ENCODE peak calls at places on chromosomes 5 and 9, in nine cellular contexts. O is GM23248; G is CD8-positive, alpha-beta memory T cell; C is heart right ventricle; J is A673; M is WERI-Rb-1; S is upper lobe of right lung; Q is PC-3; I is tibial nerve. P is an unnamed sample. For H3K9me3, the result is how much of the 10 kb centered on the place peaks cover.

GRCh38 chr9:92644278-92644677 is 25.7 kb downstream of the IPPK start:
- DNase-seq in O (no peak), G (no peak), C (no peak), J (no peak), M (no peak), S (no peak), Q (no peak), I (no peak), P (no peak)

GRCh38 chr5:5473224-5473623 is 50.7 kb downstream of the ICE1 start:
- DNase-seq in O (peak), G (no peak), C (no peak), J (no peak), M (no peak), S (no peak), Q (peak), I (no peak), P (no peak)

GRCh38 chr9:23826120-23826629 is at the start of gene ELAVL2:
- DNase-seq in O (peak), G (no peak), C (peak), J (no peak), M (peak), S (peak), Q (peak), I (peak), P (no peak)

GRCh38 chr9:111833941-111834340 is 39.2 kb upstream of the SHOC1 start:
- DNase-seq in O (peak), G (no peak), C (no peak), J (no peak), M (no peak), S (no peak), Q (no peak), I (no peak), P (no peak)

GRCh38 chr5:107470007-107470582 is 200.6 kb downstream of the EFNA5 start:
- DNase-seq in O (no peak), G (no peak), C (no peak), J (peak), M (no peak), S (no peak), Q (peak), I (no peak), P (no peak)

GRCh38 chr5:176956756-176957155 is 49.8 kb downstream of the UIMC1 start:
- DNase-seq in O (no peak), G (no peak), C (no peak), J (no peak), M (no peak), S (no peak), Q (no peak), I (no peak), P (no peak)

GRCh38 chr5:105587963-105588662 is 2025.5 kb upstream of the NUDT12 start:
- DNase-seq in O (no peak), G (no peak), C (no peak), J (peak), M (peak), S (no peak), Q (peak), I (no peak), P (no peak)

GRCh38 chr9:127875306-127875966 is 2.0 kb downstream of the AK1 start:
- DNase-seq in O (peak), G (no peak), C (no peak), J (no peak), M (no peak), S (no peak), Q (no peak), I (no peak), P (no peak)

GRCh38 chr5:107372723-107373487 is 297.8 kb downstream of the EFNA5 start:
- DNase-seq in O (no peak), G (no peak), C (no peak), J (no peak), M (peak), S (no peak), Q (no peak), I (no peak), P (no peak)

GRCh38 chr9:90956026-90956810 is 154.6 kb downstream of the SYK start:
- DNase-seq in O (peak), G (no peak), C (no peak), J (no peak), M (no peak), S (no peak), Q (no peak), I (no peak), P (no peak)

GRCh38 chr9:86040281-86041155 is 58.8 kb downstream of the GOLM1 start:
- DNase-seq in O (no peak), G (no peak), C (no peak), J (no peak), M (no peak), S (no peak), Q (no peak), I (no peak), P (no peak)

GRCh38 chr5:136129445-136129844 is 3.2 kb upstream of the SMAD5 start:
- DNase-seq in O (no peak), G (no peak), C (no peak), J (no peak), M (no peak), S (no peak), Q (no peak), I (no peak), P (no peak)

GRCh38 chr5:1751864-1752822 is 47.5 kb downstream of the MRPL36 start:
- DNase-seq in O (no peak), G (no peak), C (no peak), J (no peak), M (peak), S (peak), Q (no peak), I (no peak), P (no peak)

GRCh38 chr9:117860849-117861248 is 156.6 kb downstream of the TLR4 start:
- DNase-seq in O (peak), G (no peak), C (no peak), J (no peak), M (no peak), S (no peak), Q (no peak), I (no peak), P (no peak)

GRCh38 chr5:5971227-5971626 is 407.1 kb downstream of the MED10 start:
- DNase-seq in O (no peak), G (no peak), C (no peak), J (no peak), M (no peak), S (no peak), Q (no peak), I (no peak), P (no peak)

GRCh38 chr5:148406406-148406805 is 22.6 kb downstream of the FBXO38 start:
- DNase-seq in O (no peak), G (no peak), C (no peak), J (no peak), M (no peak), S (no peak), Q (no peak), I (no peak), P (no peak)

GRCh38 chr9:86741311-86742215 is 205.7 kb downstream of the GAS1 start:
- DNase-seq in O (peak), G (no peak), C (no peak), J (peak), M (no peak), S (no peak), Q (peak), I (no peak), P (no peak)

GRCh38 chr9:134492281-134492691 is 149.3 kb upstream of the COL5A1 start:
- DNase-seq in O (peak), G (no peak), C (peak), J (peak), M (peak), S (peak), Q (no peak), I (peak), P (no peak)

GRCh38 chr5:175248416-175248905 is 195.5 kb downstream of the DRD1 start:
- DNase-seq in O (no peak), G (no peak), C (no peak), J (no peak), M (no peak), S (no peak), Q (no peak), I (no peak), P (no peak)

GRCh38 chr9:4615251-4615650 is 46.8 kb upstream of the PLPP6 start:
- DNase-seq in O (peak), G (no peak), C (no peak), J (peak), M (no peak), S (no peak), Q (peak), I (peak), P (no peak)

GRCh38 chr9:76655121-76655531 is 109.1 kb upstream of the PCA3 start:
- DNase-seq in O (peak), G (no peak), C (no peak), J (no peak), M (no peak), S (no peak), Q (no peak), I (no peak), P (no peak)

GRCh38 chr9:137524597-137525317 is 25.4 kb downstream of the PNPLA7 start:
- DNase-seq in O (no peak), G (no peak), C (no peak), J (no peak), M (no peak), S (no peak), Q (no peak), I (no peak), P (no peak)

GRCh38 chr5:79962580-79963222 is 28.4 kb downstream of the MTX3 start:
- DNase-seq in O (peak), G (no peak), C (no peak), J (no peak), M (peak), S (no peak), Q (peak), I (no peak), P (no peak)

GRCh38 chr9:112761912-112762651 is 11.5 kb downstream of the SNX30 start:
- DNase-seq in O (peak), G (no peak), C (no peak), J (no peak), M (peak), S (no peak), Q (no peak), I (no peak), P (no peak)

GRCh38 chr5:130295235-130295634 is 391.0 kb downstream of the CHSY3 start:
- DNase-seq in O (no peak), G (no peak), C (no peak), J (no peak), M (no peak), S (no peak), Q (no peak), I (no peak), P (no peak)

GRCh38 chr5:178387856-178388190 is 155.2 kb upstream of the PHYKPL start:
- DNase-seq in O (no peak), G (no peak), C (no peak), J (no peak), M (no peak), S (peak), Q (no peak), I (no peak), P (no peak)

GRCh38 chr5:24623018-24623417 is 21.8 kb downstream of the CDH10 start:
- DNase-seq in O (no peak), G (no peak), C (no peak), J (no peak), M (no peak), S (no peak), Q (no peak), I (no peak), P (no peak)

DNA sequence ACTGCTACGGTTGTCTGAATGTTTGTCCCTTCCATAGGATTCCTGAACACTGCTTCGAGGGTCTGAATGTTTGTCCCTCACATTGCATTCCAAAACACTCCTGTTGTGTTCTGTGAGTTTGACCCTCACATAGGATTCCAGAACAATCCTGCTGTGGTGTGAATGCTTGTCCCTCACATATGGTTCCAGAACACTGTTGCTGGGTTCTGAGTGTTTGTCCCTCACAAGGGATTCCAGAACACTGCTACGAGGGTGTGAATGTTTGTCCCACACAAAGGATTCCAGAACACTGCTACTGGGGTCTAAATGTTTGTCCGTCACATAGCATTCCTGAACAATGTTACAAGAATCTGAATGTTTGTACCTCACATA is 201.2 kb downstream of the FOXD4L6 start:
- DNase-seq in O (no peak), G (no peak), C (no peak), J (no peak), M (no peak), S (no peak), Q (no peak), I (no peak), P (no peak)
- H3K9me3 ChIP-seq in O (under half), G (under half), C (half or more), J (under half), M (under half), S (half or more), Q (under half), I (half or more), P (half or more)

DNA sequence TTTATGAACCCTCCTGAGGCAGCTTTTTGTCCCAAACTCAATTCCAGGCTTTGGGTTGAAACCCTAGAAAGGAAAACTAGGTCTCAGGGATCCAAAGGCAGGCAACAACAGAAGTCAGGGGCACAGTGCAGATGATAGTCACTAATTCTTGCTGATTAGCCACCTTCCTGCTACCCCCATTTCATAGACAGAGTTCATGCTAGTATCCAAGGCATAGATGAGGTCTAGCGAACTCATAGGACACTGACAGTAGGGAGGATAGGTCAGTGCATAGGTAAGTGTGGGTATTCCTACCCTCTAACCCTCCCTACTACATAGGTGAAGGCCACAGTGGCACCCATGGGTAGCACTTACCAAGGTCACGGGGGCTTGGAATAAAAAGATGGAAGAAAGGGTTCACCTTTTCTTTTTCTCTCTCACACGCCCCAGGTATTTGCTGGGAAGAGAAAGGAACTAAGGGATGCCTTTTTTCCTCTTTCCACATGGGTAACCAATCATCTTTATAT is 86.2 kb downstream of the SLC25A46 start:
- DNase-seq in O (no peak), G (no peak), C (no peak), J (no peak), M (no peak), S (no peak), Q (no peak), I (no peak), P (no peak)
- H3K9me3 ChIP-seq in O (under half), G (under half), C (half or more), J (under half), M (under half), S (under half), Q (under half), I (under half), P (under half)

DNA sequence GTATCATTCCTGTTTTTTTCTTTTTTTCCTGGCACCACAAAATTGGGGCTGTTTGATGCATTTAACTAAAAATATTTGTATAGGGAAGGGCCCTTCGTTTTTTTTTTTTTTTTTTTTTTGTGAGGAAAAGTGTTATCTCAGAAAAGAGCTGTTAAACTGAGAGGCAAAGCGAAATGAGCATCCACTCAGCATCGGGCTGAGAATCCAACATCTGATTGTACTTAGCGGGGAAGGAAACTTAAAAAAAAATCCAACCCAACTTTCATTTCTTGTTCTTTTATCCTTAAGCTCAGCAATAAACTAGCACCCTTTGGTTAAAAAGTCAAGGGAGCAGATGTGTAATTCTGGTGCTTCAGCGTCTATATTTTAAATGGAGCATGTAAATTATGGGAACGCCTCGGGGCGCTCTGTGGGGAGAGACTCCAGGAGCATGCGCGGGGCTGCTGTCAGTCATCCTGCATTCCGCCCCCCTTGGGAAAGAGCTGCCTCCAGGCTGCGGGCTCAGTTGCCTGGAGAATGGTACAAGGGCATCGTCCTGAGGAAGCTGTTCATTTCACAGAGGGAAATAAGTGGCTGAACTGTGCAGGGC is 33.3 kb downstream of the DMRT2 start:
- DNase-seq in O (peak), G (no peak), C (peak), J (peak), M (no peak), S (no peak), Q (peak), I (peak), P (no peak)
- H3K9me3 ChIP-seq in O (under half), G (under half), C (under half), J (under half), M (under half), S (under half), Q (under half), I (under half), P (under half)

DNA sequence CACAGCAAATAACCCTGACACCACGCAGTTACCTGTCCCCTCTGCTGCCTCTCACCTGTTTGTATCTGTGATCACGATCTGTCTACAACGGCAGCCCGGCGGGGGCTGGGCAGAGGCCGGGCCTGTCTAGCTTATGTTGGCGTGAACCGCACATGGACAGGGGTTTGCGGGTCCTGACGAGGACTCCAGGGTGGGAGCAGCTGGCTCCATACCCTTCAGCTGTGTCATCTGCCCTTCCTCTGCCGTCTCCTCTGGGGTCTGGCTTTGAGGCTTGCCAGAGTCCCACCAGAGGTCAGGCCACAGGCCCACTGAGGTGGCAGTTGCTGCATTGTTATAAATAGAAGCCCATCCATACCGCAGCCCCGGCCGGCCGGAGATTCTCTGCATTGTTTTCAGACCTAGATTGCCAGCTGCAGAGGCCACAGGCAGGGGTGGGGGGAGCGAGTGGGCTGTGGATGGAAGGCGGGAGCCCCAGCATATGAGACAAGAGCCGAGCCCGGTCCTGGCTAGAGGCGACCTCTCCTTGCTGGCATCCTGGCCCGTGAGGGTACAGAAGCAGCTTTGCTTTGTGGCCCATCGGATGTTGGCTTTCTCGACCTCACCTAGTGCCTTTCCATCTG is 37.8 kb downstream of the FAM78A start:
- DNase-seq in O (no peak), G (peak), C (no peak), J (no peak), M (no peak), S (no peak), Q (no peak), I (no peak), P (no peak)
- H3K9me3 ChIP-seq in O (under half), G (under half), C (under half), J (under half), M (under half), S (under half), Q (under half), I (under half), P (under half)

DNA sequence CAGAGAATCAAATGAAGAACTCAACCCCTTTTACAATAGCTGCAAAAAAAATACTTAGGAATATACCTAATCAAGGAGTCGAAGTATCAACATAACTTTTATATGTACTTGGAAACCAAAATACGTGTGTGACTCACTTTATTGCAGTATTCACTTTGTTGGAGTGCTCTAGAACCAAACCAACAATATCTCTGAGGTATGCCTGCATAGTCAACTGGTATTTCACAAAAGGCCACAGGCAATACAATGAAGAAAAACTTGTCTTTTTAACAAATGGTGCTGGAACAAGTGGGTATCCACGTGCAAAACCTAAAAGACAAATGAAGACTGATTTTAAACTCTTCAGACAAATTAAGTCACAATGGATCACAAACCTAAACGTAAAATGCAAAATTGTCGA is 385.7 kb downstream of the TLE1 start:
- DNase-seq in O (no peak), G (no peak), C (no peak), J (no peak), M (no peak), S (no peak), Q (peak), I (no peak), P (no peak)
- H3K9me3 ChIP-seq in O (under half), G (under half), C (under half), J (under half), M (under half), S (under half), Q (under half), I (under half), P (under half)

GRCh38 chr9:61673664-61674381 is 484.0 kb downstream of the SPATA31A7 start:
- DNase-seq in O (no peak), G (no peak), C (no peak), J (no peak), M (no peak), S (peak), Q (no peak), I (no peak), P (no peak)

GRCh38 chr9:61673247-61673646 is 483.4 kb downstream of the SPATA31A7 start:
- DNase-seq in O (no peak), G (no peak), C (no peak), J (no peak), M (no peak), S (peak), Q (no peak), I (no peak), P (no peak)

GRCh38 chr9:61674465-61674864 is 484.6 kb downstream of the SPATA31A7 start:
- DNase-seq in O (no peak), G (no peak), C (no peak), J (no peak), M (no peak), S (peak), Q (no peak), I (no peak), P (no peak)

GRCh38 chr9:61671276-61671973 is 481.6 kb downstream of the SPATA31A7 start:
- DNase-seq in O (no peak), G (no peak), C (no peak), J (no peak), M (no peak), S (peak), Q (no peak), I (no peak), P (no peak)

GRCh38 chr9:61674882-61675281 is 485.0 kb downstream of the SPATA31A7 start:
- DNase-seq in O (no peak), G (no peak), C (no peak), J (no peak), M (no peak), S (no peak), Q (no peak), I (no peak), P (no peak)
- H3K9me3 ChIP-seq in O (under half), G (under half), C (under half), J (under half), M (under half), S (under half), Q (under half), I (under half), P (under half)

DNA sequence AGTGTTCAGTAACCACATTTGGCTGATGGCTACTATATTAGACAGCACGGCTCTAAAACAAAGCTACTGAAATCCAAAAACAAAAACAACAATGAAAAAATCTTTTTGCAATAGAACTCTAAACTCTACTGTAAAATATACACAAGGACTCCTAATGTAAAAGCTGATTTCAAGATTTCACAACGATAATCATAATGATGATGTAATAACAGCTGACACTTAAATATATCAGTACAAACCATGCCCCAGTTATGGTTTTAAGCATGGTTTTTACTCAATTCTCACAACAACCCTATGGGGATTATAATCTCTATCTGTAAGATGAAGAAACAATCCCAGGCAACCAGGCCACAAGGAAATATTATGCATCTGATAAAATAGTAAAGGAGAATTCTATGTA is 3.3 kb downstream of the ZNF300 start:
- DNase-seq in O (no peak), G (no peak), C (no peak), J (no peak), M (no peak), S (no peak), Q (no peak), I (no peak), P (no peak)
- H3K9me3 ChIP-seq in O (under half), G (under half), C (half or more), J (half or more), M (under half), S (half or more), Q (half or more), I (half or more), P (under half)